ENCODE peak calls at places on chromosome 12, in five cellular contexts. W is iPS-NIHi11, K is RKO, Z is tibial nerve, V is IMR-90. N is an unnamed sample.

GRCh38 chr12:59403259-59403932 is 192.4 kb upstream of the SLC16A7 start:
- DNase-seq in K (peak), W (peak), Z (peak), V (peak), N (peak)

GRCh38 chr12:93060666-93061413 is 131.7 kb upstream of the EEA1 start:
- DNase-seq in W (peak), V (peak), K (peak), Z (peak), N (no peak)

GRCh38 chr12:12705833-12706520 is 10.0 kb upstream of the GPR19 start:
- DNase-seq in W (no peak), Z (no peak), K (no peak), V (no peak), N (no peak)

GRCh38 chr12:58314610-58315009 is 373.2 kb downstream of the ATP23 start:
- DNase-seq in K (no peak), Z (no peak), V (peak), W (no peak), N (no peak)

GRCh38 chr12:126343352-126343751 is 1278.1 kb downstream of the AACS start:
- DNase-seq in V (no peak), K (no peak), W (no peak), Z (no peak), N (no peak)

GRCh38 chr12:116539905-116540482 is 19.2 kb upstream of the MAP1LC3B2 start:
- DNase-seq in V (peak), W (no peak), Z (peak), K (no peak), N (no peak)

GRCh38 chr12:121576851-121577391 is 3.9 kb downstream of the KDM2B start:
- DNase-seq in K (peak), W (peak), V (peak), Z (peak), N (no peak)

GRCh38 chr12:14949631-14950030 is 11.3 kb upstream of the ERP27 start:
- DNase-seq in W (no peak), K (no peak), V (no peak), Z (no peak), N (no peak)

GRCh38 chr12:11814362-11814761 is 164.9 kb downstream of the ETV6 start:
- DNase-seq in K (peak), W (no peak), Z (no peak), V (peak), N (no peak)

GRCh38 chr12:125110641-125111360 is 45.6 kb downstream of the AACS start:
- DNase-seq in Z (no peak), K (no peak), W (no peak), V (peak), N (no peak)

GRCh38 chr12:71447691-71448660 is 8.4 kb downstream of the LGR5 start:
- DNase-seq in V (no peak), K (no peak), W (no peak), Z (no peak), N (no peak)

GRCh38 chr12:6941267-6941666 is 2.3 kb upstream of the RNU7-1 start:
- DNase-seq in W (no peak), Z (no peak), K (no peak), V (no peak), N (no peak)

GRCh38 chr12:27229367-27229766 is 14.7 kb upstream of the STK38L start:
- DNase-seq in W (no peak), V (no peak), Z (no peak), K (no peak), N (no peak)

GRCh38 chr12:101700299-101700820 is 2.9 kb downstream of the CHPT1 start:
- DNase-seq in K (no peak), W (no peak), V (no peak), Z (no peak), N (no peak)

GRCh38 chr12:71469235-71469873 is 29.8 kb downstream of the LGR5 start:
- DNase-seq in V (peak), W (peak), Z (no peak), K (peak), N (no peak)

GRCh38 chr12:95554532-95555071 is 3.3 kb upstream of the USP44 start:
- DNase-seq in K (no peak), Z (no peak), V (no peak), W (no peak), N (no peak)

GRCh38 chr12:129550353-129550752 is 353.5 kb downstream of the TMEM132D start:
- DNase-seq in K (no peak), W (no peak), V (no peak), Z (no peak), N (peak)

GRCh38 chr12:104312202-104312601 is 8.7 kb downstream of the EID3 start:
- DNase-seq in Z (no peak), V (no peak), W (no peak), K (no peak), N (no peak)

GRCh38 chr12:65943388-65944137 is 119.3 kb downstream of the HMGA2 start:
- DNase-seq in Z (no peak), V (no peak), K (no peak), W (no peak), N (no peak)

GRCh38 chr12:93710574-93710926 is 33.4 kb downstream of the CRADD start:
- DNase-seq in Z (no peak), K (no peak), W (no peak), V (no peak), N (no peak)

GRCh38 chr12:13947237-13947945 is 34.0 kb downstream of the GRIN2B start:
- DNase-seq in Z (no peak), K (peak), W (peak), V (no peak), N (no peak)

GRCh38 chr12:99386907-99387306 is 260.6 kb upstream of the GARIN6 start:
- DNase-seq in V (peak), W (peak), K (peak), Z (no peak), N (no peak)

GRCh38 chr12:52221912-52222457 is 11.1 kb upstream of the KRT7 start:
- DNase-seq in V (peak), W (peak), K (peak), Z (no peak), N (no peak)

GRCh38 chr12:119692410-119692809 is 24.5 kb downstream of the PRKAB1 start:
- DNase-seq in Z (no peak), V (peak), K (no peak), W (no peak), N (no peak)

GRCh38 chr12:105524961-105525360 is 194.5 kb downstream of the C12orf75 start:
- DNase-seq in K (no peak), Z (no peak), W (no peak), V (no peak), N (no peak)

GRCh38 chr12:14695685-14696084 is 714 bp downstream of the GUCY2C start:
- DNase-seq in Z (no peak), W (no peak), V (no peak), K (no peak), N (no peak)

GRCh38 chr12:90484130-90484529 is 470.8 kb downstream of the CCER1 start:
- DNase-seq in W (no peak), V (no peak), Z (no peak), K (no peak), N (no peak)

GRCh38 chr12:50924439-50925341 is 27.7 kb upstream of the HIGD1C start:
- DNase-seq in V (peak), K (no peak), Z (peak), W (peak), N (peak)

GRCh38 chr12:95243497-95244183 is 26.0 kb downstream of the VEZT start:
- DNase-seq in W (no peak), V (no peak), K (no peak), Z (no peak), N (no peak)

GRCh38 chr12:2286461-2287131 is 233.8 kb downstream of the CACNA1C start:
- DNase-seq in Z (no peak), W (no peak), K (no peak), V (no peak), N (no peak)

GRCh38 chr12:25518512-25518911 is 34.6 kb downstream of the LMNTD1 start:
- DNase-seq in K (no peak), V (peak), Z (no peak), W (no peak), N (no peak)

GRCh38 chr12:99983721-99984258 is 946 bp downstream of the ANKS1B start:
- DNase-seq in K (no peak), Z (peak), W (peak), V (no peak), N (no peak)

GRCh38 chr12:112839386-112839972 is 47.9 kb downstream of the RPH3A start:
- DNase-seq in K (peak), Z (no peak), W (no peak), V (peak), N (no peak)

GRCh38 chr12:94644622-94645021 is 5.7 kb downstream of the TMCC3 start:
- DNase-seq in K (peak), W (no peak), Z (peak), V (peak), N (no peak)

GRCh38 chr12:12582895-12583303 is 20.2 kb upstream of the DUSP16 start:
- DNase-seq in Z (no peak), K (peak), V (peak), W (no peak), N (no peak)

N was measured in NCI-H187 treated with DMSO at 0.1 percent for 48 hours.